ENCODE peak calls at places on chromosomes 5 and 9, in six cellular contexts. One of them, this sample, is unnamed.

GRCh38 chr5:36367524-36367923 is 65.8 kb upstream of the RANBP3L start:
- DNase-seq in GM23248: peak; percentile 70
- DNase-seq in body of pancreas: no peak
- DNase-seq in transverse colon: no peak
- DNase-seq in endothelial cell of umbilical vein: no peak
- DNase-seq in hepatocyte: no peak
- DNase-seq in this sample: no peak

GRCh38 chr5:133910596-133910995 is 57.8 kb downstream of the C5orf15 start:
- DNase-seq in GM23248: no peak
- DNase-seq in endothelial cell of umbilical vein: no peak
- DNase-seq in body of pancreas: no peak
- DNase-seq in hepatocyte: no peak
- DNase-seq in transverse colon: no peak
- DNase-seq in this sample: no peak

GRCh38 chr5:40260351-40260750 is 419.4 kb upstream of the PTGER4 start:
- DNase-seq in transverse colon: peak; percentile 17
- DNase-seq in endothelial cell of umbilical vein: peak; percentile 18
- DNase-seq in body of pancreas: peak; percentile 63
- DNase-seq in hepatocyte: no peak
- DNase-seq in GM23248: no peak
- DNase-seq in this sample: no peak

GRCh38 chr9:4238522-4238921 is 61.3 kb downstream of the GLIS3 start:
- DNase-seq in endothelial cell of umbilical vein: no peak
- DNase-seq in transverse colon: no peak
- DNase-seq in GM23248: peak; percentile 87
- DNase-seq in hepatocyte: no peak
- DNase-seq in body of pancreas: no peak
- DNase-seq in this sample: no peak

GRCh38 chr9:99436636-99437035 is 214.6 kb downstream of the SEC61B start:
- DNase-seq in GM23248: peak; percentile 20
- DNase-seq in transverse colon: no peak
- DNase-seq in hepatocyte: no peak
- DNase-seq in body of pancreas: no peak
- DNase-seq in endothelial cell of umbilical vein: no peak
- DNase-seq in this sample: no peak

GRCh38 chr9:85741112-85741874 is 461 bp downstream of the AGTPBP1 start:
- DNase-seq in GM23248: peak; percentile 54
- DNase-seq in endothelial cell of umbilical vein: no peak
- DNase-seq in body of pancreas: peak; percentile 59
- DNase-seq in hepatocyte: peak; percentile 75
- DNase-seq in transverse colon: peak; percentile 48
- DNase-seq in this sample: no peak

GRCh38 chr5:139851558-139851957 is 56.0 kb downstream of the PSD2 start:
- DNase-seq in body of pancreas: no peak
- DNase-seq in endothelial cell of umbilical vein: no peak
- DNase-seq in GM23248: no peak
- DNase-seq in transverse colon: no peak
- DNase-seq in hepatocyte: no peak
- DNase-seq in this sample: no peak

GRCh38 chr5:157025093-157025698 is 33.7 kb downstream of the HAVCR1 start:
- DNase-seq in hepatocyte: no peak
- DNase-seq in transverse colon: peak; percentile 22
- DNase-seq in endothelial cell of umbilical vein: no peak
- DNase-seq in GM23248: no peak
- DNase-seq in body of pancreas: peak; percentile 6
- DNase-seq in this sample: no peak

GRCh38 chr5:59760798-59761348 is 132.7 kb downstream of the PDE4D start:
- DNase-seq in hepatocyte: peak; percentile 23
- DNase-seq in body of pancreas: no peak
- DNase-seq in GM23248: peak; percentile 84
- DNase-seq in transverse colon: no peak
- DNase-seq in endothelial cell of umbilical vein: peak; percentile 88
- DNase-seq in this sample: no peak

GRCh38 chr5:146762830-146763229 is 115.7 kb downstream of the PPP2R2B start:
- DNase-seq in body of pancreas: no peak
- DNase-seq in endothelial cell of umbilical vein: no peak
- DNase-seq in hepatocyte: no peak
- DNase-seq in transverse colon: no peak
- DNase-seq in GM23248: no peak
- DNase-seq in this sample: no peak

GRCh38 chr5:79663212-79663611 is 26.4 kb upstream of the CMYA5 start:
- DNase-seq in body of pancreas: no peak
- DNase-seq in GM23248: no peak
- DNase-seq in hepatocyte: no peak
- DNase-seq in transverse colon: no peak
- DNase-seq in endothelial cell of umbilical vein: no peak
- DNase-seq in this sample: no peak

GRCh38 chr5:179918742-179919486 is 11.2 kb upstream of the TBC1D9B start:
- DNase-seq in endothelial cell of umbilical vein: no peak
- DNase-seq in GM23248: no peak
- DNase-seq in transverse colon: no peak
- DNase-seq in body of pancreas: no peak
- DNase-seq in hepatocyte: no peak
- DNase-seq in this sample: no peak

DNA sequence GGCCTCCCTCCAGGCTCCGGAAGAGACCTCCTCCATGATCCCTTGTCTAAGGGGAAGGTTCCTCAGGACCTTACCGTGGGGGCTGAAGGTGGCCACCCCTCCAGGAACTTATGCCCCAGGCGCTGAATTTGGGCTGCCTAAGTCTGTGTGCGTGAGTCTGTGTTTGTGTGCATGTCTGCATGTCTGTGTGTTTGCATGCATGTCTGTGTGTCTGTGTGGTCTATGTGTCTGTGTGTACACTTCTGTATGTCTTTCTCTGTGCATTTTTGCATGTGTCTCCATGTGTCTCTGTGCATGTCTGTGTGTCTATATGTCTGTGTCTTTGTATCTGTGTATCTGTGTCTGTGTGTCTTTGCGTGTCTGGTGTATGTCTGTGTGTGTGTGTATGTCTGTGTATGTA is 20.5 kb downstream of the ABO start:
- DNase-seq in GM23248: no peak
- DNase-seq in hepatocyte: no peak
- DNase-seq in endothelial cell of umbilical vein: no peak
- DNase-seq in body of pancreas: no peak
- DNase-seq in transverse colon: no peak
- DNase-seq in this sample: no peak
- H3K9me3 ChIP-seq in GM23248: no peaks in the 10 kb centered on the region
- H3K9me3 ChIP-seq in hepatocyte: no peaks in the 10 kb centered on the region
- H3K9me3 ChIP-seq in endothelial cell of umbilical vein: no peaks in the 10 kb centered on the region
- H3K9me3 ChIP-seq in body of pancreas: no peaks in the 10 kb centered on the region
- H3K9me3 ChIP-seq in transverse colon: no peaks in the 10 kb centered on the region
- H3K9me3 ChIP-seq in this sample: peaks cover 20% of the 10 kb centered on the region

DNA sequence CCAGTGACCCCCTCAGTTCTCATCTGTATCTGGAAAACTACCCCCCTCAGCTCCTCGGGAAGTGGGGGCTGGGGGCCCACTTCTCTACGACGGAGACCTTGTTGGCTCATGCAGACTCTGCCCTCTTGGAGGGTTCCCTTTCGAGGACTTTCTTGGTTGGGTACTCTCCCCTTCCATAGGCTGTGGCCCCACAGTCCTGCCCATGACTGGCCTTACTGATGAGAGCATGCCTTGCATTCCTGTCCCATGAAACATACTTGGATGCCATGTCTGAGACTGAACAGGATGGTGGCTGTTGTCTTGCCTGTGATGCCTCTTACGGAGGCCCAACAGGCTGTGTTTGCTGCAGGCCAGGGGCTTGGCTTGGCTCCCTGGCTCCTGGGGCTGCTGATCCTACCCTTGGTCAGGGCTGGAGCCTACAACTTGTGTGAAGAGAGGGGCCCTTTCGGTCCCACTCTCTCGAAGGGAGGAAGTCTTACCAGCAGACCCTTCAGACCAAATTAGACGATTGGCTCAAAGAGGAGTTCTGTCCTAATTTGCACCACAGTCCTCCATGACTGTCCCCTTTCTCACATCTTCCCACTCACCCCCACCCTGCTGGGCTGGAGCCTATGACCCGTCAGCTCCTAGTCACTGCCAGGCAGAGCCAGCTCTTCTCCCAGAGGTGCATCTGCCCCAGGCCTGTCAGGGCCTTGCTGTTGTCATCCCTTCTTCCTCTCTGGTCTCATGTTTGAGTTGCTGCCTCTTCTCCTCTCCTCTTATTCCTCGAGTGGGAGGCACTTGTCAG is 109.9 kb downstream of the CACNA1B start:
- DNase-seq in endothelial cell of umbilical vein: no peak
- DNase-seq in transverse colon: no peak
- DNase-seq in hepatocyte: peak; percentile 7
- DNase-seq in body of pancreas: no peak
- DNase-seq in GM23248: peak; percentile 4
- DNase-seq in this sample: no peak
- H3K9me3 ChIP-seq in endothelial cell of umbilical vein: no peaks in the 10 kb centered on the region
- H3K9me3 ChIP-seq in transverse colon: no peaks in the 10 kb centered on the region
- H3K9me3 ChIP-seq in hepatocyte: no peaks in the 10 kb centered on the region
- H3K9me3 ChIP-seq in body of pancreas: no peaks in the 10 kb centered on the region
- H3K9me3 ChIP-seq in GM23248: no peaks in the 10 kb centered on the region
- H3K9me3 ChIP-seq in this sample: peaks cover 67% of the 10 kb centered on the region

GRCh38 chr5:76367623-76368366 is 35.3 kb upstream of the IQGAP2 start:
- DNase-seq in body of pancreas: no peak
- DNase-seq in hepatocyte: no peak
- DNase-seq in transverse colon: no peak
- DNase-seq in endothelial cell of umbilical vein: no peak
- DNase-seq in GM23248: peak; percentile 18
- DNase-seq in this sample: no peak

GRCh38 chr5:76368941-76369340 is 34.1 kb upstream of the IQGAP2 start:
- DNase-seq in hepatocyte: no peak
- DNase-seq in endothelial cell of umbilical vein: no peak
- DNase-seq in transverse colon: no peak
- DNase-seq in GM23248: no peak
- DNase-seq in body of pancreas: no peak
- DNase-seq in this sample: no peak

GRCh38 chr5:76365558-76365957 is 37.5 kb upstream of the IQGAP2 start:
- DNase-seq in transverse colon: no peak
- DNase-seq in hepatocyte: no peak
- DNase-seq in GM23248: no peak
- DNase-seq in endothelial cell of umbilical vein: no peak
- DNase-seq in body of pancreas: no peak
- DNase-seq in this sample: no peak

DNA sequence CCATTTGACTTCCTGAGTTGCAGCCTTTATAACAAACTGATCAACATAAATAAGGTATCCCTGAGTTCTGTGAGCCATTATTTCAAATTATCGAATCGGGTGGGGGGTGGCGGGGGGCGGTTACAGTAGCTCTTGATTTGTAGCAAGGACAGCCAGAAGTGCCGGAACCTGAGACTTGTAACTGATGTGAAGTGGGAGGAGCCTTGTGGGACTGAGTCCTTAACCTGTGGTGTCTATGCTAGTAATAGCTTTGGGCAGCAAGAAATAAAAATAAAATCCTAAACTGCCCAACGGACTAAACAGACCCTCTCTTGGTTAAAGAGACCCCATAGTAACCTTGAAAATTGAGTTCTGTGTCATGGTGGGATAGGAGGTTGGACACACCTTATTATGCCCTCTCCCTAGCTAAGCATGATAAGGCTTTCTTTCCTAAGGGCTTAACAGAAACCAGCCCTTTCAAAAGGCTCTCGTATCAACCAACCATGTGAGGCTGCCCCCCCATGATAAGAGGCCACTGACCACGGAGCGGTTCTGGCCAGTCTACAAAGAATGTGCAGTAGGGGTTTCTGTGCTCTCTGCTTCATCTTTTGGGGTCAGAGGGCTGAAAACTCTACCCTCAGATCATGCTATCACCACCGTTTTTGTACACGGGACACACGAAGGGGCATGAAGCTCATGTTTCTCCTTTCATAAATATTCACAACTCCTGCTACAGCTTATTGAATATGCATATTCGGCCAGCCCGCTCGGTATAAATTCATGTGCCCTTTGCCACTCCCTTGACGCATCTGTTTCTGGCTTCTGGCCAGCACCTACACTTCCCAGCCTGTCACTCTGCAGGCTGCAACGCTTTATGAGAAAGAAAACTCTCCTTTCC is 39.5 kb upstream of the IQGAP2 start:
- DNase-seq in GM23248: no peak
- DNase-seq in hepatocyte: no peak
- DNase-seq in endothelial cell of umbilical vein: no peak
- DNase-seq in body of pancreas: peak; percentile 81
- DNase-seq in transverse colon: peak; percentile 84
- DNase-seq in this sample: no peak
- H3K9me3 ChIP-seq in GM23248: no peaks in the 10 kb centered on the region
- H3K9me3 ChIP-seq in hepatocyte: no peaks in the 10 kb centered on the region
- H3K9me3 ChIP-seq in endothelial cell of umbilical vein: no peaks in the 10 kb centered on the region
- H3K9me3 ChIP-seq in body of pancreas: no peaks in the 10 kb centered on the region
- H3K9me3 ChIP-seq in transverse colon: no peaks in the 10 kb centered on the region
- H3K9me3 ChIP-seq in this sample: no peaks in the 10 kb centered on the region

GRCh38 chr9:122506964-122507363 is 3.6 kb upstream of the OR1J2 start:
- DNase-seq in transverse colon: no peak
- DNase-seq in GM23248: no peak
- DNase-seq in hepatocyte: no peak
- DNase-seq in body of pancreas: no peak
- DNase-seq in endothelial cell of umbilical vein: no peak
- DNase-seq in this sample: no peak
- H3K9me3 ChIP-seq in transverse colon: no peaks in the 10 kb centered on the region
- H3K9me3 ChIP-seq in GM23248: no peaks in the 10 kb centered on the region
- H3K9me3 ChIP-seq in hepatocyte: no peaks in the 10 kb centered on the region
- H3K9me3 ChIP-seq in body of pancreas: no peaks in the 10 kb centered on the region
- H3K9me3 ChIP-seq in endothelial cell of umbilical vein: no peaks in the 10 kb centered on the region
- H3K9me3 ChIP-seq in this sample: no peaks in the 10 kb centered on the region

DNA sequence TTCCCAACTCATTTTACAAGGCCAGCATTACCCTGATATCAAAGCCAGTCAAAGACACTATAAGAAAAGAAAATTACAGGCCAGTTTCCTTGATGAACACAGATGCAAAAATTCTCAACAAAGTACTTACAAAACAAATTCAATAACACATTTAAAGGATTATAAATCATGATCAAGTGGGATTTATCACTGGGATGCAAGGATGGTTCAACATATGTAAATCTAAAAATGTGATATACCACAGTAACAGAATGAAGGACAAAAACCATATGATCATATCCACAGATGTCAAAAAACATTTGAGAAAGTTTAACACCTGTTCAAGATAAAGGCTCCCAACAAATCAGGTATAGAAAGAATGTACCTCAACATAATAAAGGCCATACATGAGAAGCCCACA is 130.6 kb downstream of the NDUFS4 start:
- DNase-seq in endothelial cell of umbilical vein: no peak
- DNase-seq in GM23248: no peak
- DNase-seq in transverse colon: no peak
- DNase-seq in body of pancreas: no peak
- DNase-seq in hepatocyte: no peak
- DNase-seq in this sample: no peak
- H3K9me3 ChIP-seq in endothelial cell of umbilical vein: peaks cover 2% of the 10 kb centered on the region
- H3K9me3 ChIP-seq in GM23248: no peaks in the 10 kb centered on the region
- H3K9me3 ChIP-seq in transverse colon: peaks cover 38% of the 10 kb centered on the region
- H3K9me3 ChIP-seq in body of pancreas: peaks cover 2% of the 10 kb centered on the region
- H3K9me3 ChIP-seq in hepatocyte: peaks cover 15% of the 10 kb centered on the region
- H3K9me3 ChIP-seq in this sample: peaks cover 8% of the 10 kb centered on the region

DNA sequence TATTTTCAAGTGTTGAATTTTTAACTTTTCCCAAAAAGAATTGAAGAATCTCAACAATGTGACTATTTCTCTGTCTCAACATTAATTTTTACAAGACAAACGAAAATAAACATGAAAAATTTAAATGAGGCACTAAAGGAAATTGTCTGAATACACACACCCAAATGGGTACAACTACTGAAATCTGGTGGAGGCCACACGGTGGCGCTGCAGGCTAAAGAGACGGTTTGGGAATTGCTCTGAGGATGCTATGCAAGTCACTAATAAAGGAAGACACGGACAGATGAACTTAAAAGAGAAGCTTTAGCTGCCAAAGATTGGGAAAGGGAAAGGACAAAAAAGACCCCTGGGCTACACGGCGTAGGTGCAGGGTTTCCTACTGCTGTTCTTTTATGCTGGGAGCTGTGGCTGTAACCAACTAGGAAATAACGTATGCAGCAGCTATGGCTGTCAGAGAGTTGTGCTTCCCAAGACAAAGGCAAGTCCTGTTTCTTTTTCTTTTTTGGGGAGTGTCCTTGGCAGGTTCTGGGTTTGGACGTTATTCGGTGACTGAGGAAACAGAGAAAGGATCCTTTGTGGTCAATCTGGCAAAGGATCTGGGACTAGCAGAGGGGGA is at the start of gene PCDHB10:
- DNase-seq in body of pancreas: peak; percentile 40
- DNase-seq in hepatocyte: peak; percentile 28
- DNase-seq in endothelial cell of umbilical vein: peak; percentile 43
- DNase-seq in GM23248: peak; percentile 54
- DNase-seq in transverse colon: no peak
- DNase-seq in this sample: no peak
- H3K9me3 ChIP-seq in body of pancreas: no peaks in the 10 kb centered on the region
- H3K9me3 ChIP-seq in hepatocyte: peaks cover 8% of the 10 kb centered on the region
- H3K9me3 ChIP-seq in endothelial cell of umbilical vein: no peaks in the 10 kb centered on the region
- H3K9me3 ChIP-seq in GM23248: peaks cover 8% of the 10 kb centered on the region
- H3K9me3 ChIP-seq in transverse colon: peaks cover 21% of the 10 kb centered on the region
- H3K9me3 ChIP-seq in this sample: peaks cover 24% of the 10 kb centered on the region

This sample was measured in AG04450.